ENCODE peak calls at places on chromosome 4, in seven cellular contexts. One of them, this sample, is unnamed.

GRCh38 chr4:80017125-80017854 is 55.7 kb downstream of the ANTXR2 start:
- DNase-seq in left cardiac atrium: no peak
- DNase-seq in activated naive CD4-positive, alpha-beta T cell treated with anti-CD3 and anti-CD28 coated beads for 36 hours: no peak
- DNase-seq in Peyer's patch: no peak
- DNase-seq in astrocyte of the hippocampus: peak; percentile 83
- DNase-seq in posterior cingulate gyrus: no peak
- DNase-seq in brain pericyte: peak; percentile 22
- DNase-seq in this sample: no peak

GRCh38 chr4:98261291-98262271 is at the start of gene RAP1GDS1:
- DNase-seq in Peyer's patch: peak; percentile 74
- DNase-seq in activated naive CD4-positive, alpha-beta T cell treated with anti-CD3 and anti-CD28 coated beads for 36 hours: peak; percentile 73
- DNase-seq in posterior cingulate gyrus: peak; percentile 32
- DNase-seq in astrocyte of the hippocampus: peak; percentile 75
- DNase-seq in brain pericyte: peak; percentile 25
- DNase-seq in left cardiac atrium: peak; percentile 36
- DNase-seq in this sample: peak; percentile 61

GRCh38 chr4:153603258-153603657 is 80.8 kb upstream of the TLR2 start:
- DNase-seq in posterior cingulate gyrus: no peak
- DNase-seq in Peyer's patch: no peak
- DNase-seq in activated naive CD4-positive, alpha-beta T cell treated with anti-CD3 and anti-CD28 coated beads for 36 hours: peak; percentile 51
- DNase-seq in brain pericyte: no peak
- DNase-seq in left cardiac atrium: no peak
- DNase-seq in astrocyte of the hippocampus: no peak
- DNase-seq in this sample: no peak

GRCh38 chr4:20337261-20337664 is 85.6 kb downstream of the SLIT2 start:
- DNase-seq in astrocyte of the hippocampus: no peak
- DNase-seq in activated naive CD4-positive, alpha-beta T cell treated with anti-CD3 and anti-CD28 coated beads for 36 hours: no peak
- DNase-seq in brain pericyte: no peak
- DNase-seq in Peyer's patch: no peak
- DNase-seq in left cardiac atrium: no peak
- DNase-seq in posterior cingulate gyrus: no peak
- DNase-seq in this sample: no peak

GRCh38 chr4:100843897-100844296 is 326.1 kb upstream of the EMCN start:
- DNase-seq in left cardiac atrium: no peak
- DNase-seq in Peyer's patch: no peak
- DNase-seq in posterior cingulate gyrus: no peak
- DNase-seq in activated naive CD4-positive, alpha-beta T cell treated with anti-CD3 and anti-CD28 coated beads for 36 hours: no peak
- DNase-seq in astrocyte of the hippocampus: peak; percentile 48
- DNase-seq in brain pericyte: no peak
- DNase-seq in this sample: no peak

GRCh38 chr4:48022192-48022799 is 5.7 kb downstream of the NIPAL1 start:
- DNase-seq in astrocyte of the hippocampus: no peak
- DNase-seq in brain pericyte: no peak
- DNase-seq in left cardiac atrium: no peak
- DNase-seq in activated naive CD4-positive, alpha-beta T cell treated with anti-CD3 and anti-CD28 coated beads for 36 hours: no peak
- DNase-seq in posterior cingulate gyrus: no peak
- DNase-seq in Peyer's patch: no peak
- DNase-seq in this sample: no peak

GRCh38 chr4:121484633-121485032 is 103.8 kb upstream of the QRFPR start:
- DNase-seq in activated naive CD4-positive, alpha-beta T cell treated with anti-CD3 and anti-CD28 coated beads for 36 hours: peak; percentile 28
- DNase-seq in astrocyte of the hippocampus: peak; percentile 53
- DNase-seq in left cardiac atrium: peak; percentile 40
- DNase-seq in brain pericyte: no peak
- DNase-seq in Peyer's patch: no peak
- DNase-seq in posterior cingulate gyrus: no peak
- DNase-seq in this sample: no peak

GRCh38 chr4:154741877-154742851 is 1.6 kb upstream of the LRAT start:
- DNase-seq in left cardiac atrium: no peak
- DNase-seq in activated naive CD4-positive, alpha-beta T cell treated with anti-CD3 and anti-CD28 coated beads for 36 hours: no peak
- DNase-seq in posterior cingulate gyrus: peak; percentile 15
- DNase-seq in astrocyte of the hippocampus: peak; percentile 51
- DNase-seq in Peyer's patch: peak; percentile 48
- DNase-seq in brain pericyte: no peak
- DNase-seq in this sample: no peak

GRCh38 chr4:80183196-80184052 is 13.9 kb upstream of the PRDM8 start:
- DNase-seq in Peyer's patch: no peak
- DNase-seq in activated naive CD4-positive, alpha-beta T cell treated with anti-CD3 and anti-CD28 coated beads for 36 hours: no peak
- DNase-seq in astrocyte of the hippocampus: no peak
- DNase-seq in posterior cingulate gyrus: no peak
- DNase-seq in brain pericyte: no peak
- DNase-seq in left cardiac atrium: peak; percentile 43
- DNase-seq in this sample: peak; percentile 67

GRCh38 chr4:107035711-107036601 is at the start of gene DKK2:
- DNase-seq in astrocyte of the hippocampus: peak; percentile 54
- DNase-seq in left cardiac atrium: peak; percentile 47
- DNase-seq in activated naive CD4-positive, alpha-beta T cell treated with anti-CD3 and anti-CD28 coated beads for 36 hours: peak; percentile 6
- DNase-seq in Peyer's patch: peak; percentile 40
- DNase-seq in brain pericyte: no peak
- DNase-seq in posterior cingulate gyrus: peak; percentile 10
- DNase-seq in this sample: peak; percentile 62

GRCh38 chr4:153318696-153319320 is 25.7 kb upstream of the MND1 start:
- DNase-seq in brain pericyte: peak; percentile 16
- DNase-seq in astrocyte of the hippocampus: peak; percentile 66
- DNase-seq in activated naive CD4-positive, alpha-beta T cell treated with anti-CD3 and anti-CD28 coated beads for 36 hours: peak; percentile 50
- DNase-seq in left cardiac atrium: no peak
- DNase-seq in Peyer's patch: no peak
- DNase-seq in posterior cingulate gyrus: no peak
- DNase-seq in this sample: no peak

GRCh38 chr4:151534195-151534594 is 125.2 kb downstream of the FHIP1A start:
- DNase-seq in brain pericyte: no peak
- DNase-seq in activated naive CD4-positive, alpha-beta T cell treated with anti-CD3 and anti-CD28 coated beads for 36 hours: no peak
- DNase-seq in astrocyte of the hippocampus: no peak
- DNase-seq in Peyer's patch: no peak
- DNase-seq in posterior cingulate gyrus: no peak
- DNase-seq in left cardiac atrium: no peak
- DNase-seq in this sample: no peak

GRCh38 chr4:114659386-114660008 is 60.9 kb downstream of the UGT8 start:
- DNase-seq in posterior cingulate gyrus: peak; percentile 72
- DNase-seq in left cardiac atrium: peak; percentile 26
- DNase-seq in brain pericyte: peak; percentile 34
- DNase-seq in Peyer's patch: peak; percentile 46
- DNase-seq in astrocyte of the hippocampus: peak; percentile 85
- DNase-seq in activated naive CD4-positive, alpha-beta T cell treated with anti-CD3 and anti-CD28 coated beads for 36 hours: peak; percentile 63
- DNase-seq in this sample: no peak

GRCh38 chr4:104941661-104942062 is 205.0 kb upstream of the TET2 start:
- DNase-seq in astrocyte of the hippocampus: peak; percentile 29
- DNase-seq in Peyer's patch: no peak
- DNase-seq in left cardiac atrium: no peak
- DNase-seq in brain pericyte: no peak
- DNase-seq in activated naive CD4-positive, alpha-beta T cell treated with anti-CD3 and anti-CD28 coated beads for 36 hours: no peak
- DNase-seq in posterior cingulate gyrus: no peak
- DNase-seq in this sample: no peak

This sample was measured in psoas muscle.